ENCODE peak calls at places on chromosomes 5 and 9, in ten cellular contexts. One of them, this sample, is unnamed.

GRCh38 chr9:114805670-114806551 is at the start of gene TNFSF15:
- DNase-seq in RKO: no peak
- DNase-seq in smooth muscle cell of the brain vasculature: no peak
- DNase-seq in activated naive CD4-positive, alpha-beta T cell: no peak
- DNase-seq in fibroblast of lung: peak
- DNase-seq in T1000: no peak
- DNase-seq in H7: peak
- DNase-seq in ACHN: no peak
- DNase-seq in left lung: peak
- DNase-seq in ecto neural progenitor cell: peak
- DNase-seq in this sample: no peak

GRCh38 chr5:179142434-179143198 is 82.4 kb downstream of the ZNF354C start:
- DNase-seq in RKO: peak
- DNase-seq in smooth muscle cell of the brain vasculature: no peak
- DNase-seq in activated naive CD4-positive, alpha-beta T cell: no peak
- DNase-seq in fibroblast of lung: peak
- DNase-seq in T1000: no peak
- DNase-seq in H7: no peak
- DNase-seq in ACHN: no peak
- DNase-seq in left lung: no peak
- DNase-seq in ecto neural progenitor cell: no peak
- DNase-seq in this sample: no peak

GRCh38 chr5:14453486-14453885 is 128.1 kb upstream of the OTULINL start:
- DNase-seq in RKO: no peak
- DNase-seq in smooth muscle cell of the brain vasculature: no peak
- DNase-seq in activated naive CD4-positive, alpha-beta T cell: no peak
- DNase-seq in fibroblast of lung: no peak
- DNase-seq in T1000: no peak
- DNase-seq in H7: no peak
- DNase-seq in ACHN: no peak
- DNase-seq in left lung: no peak
- DNase-seq in ecto neural progenitor cell: no peak
- DNase-seq in this sample: no peak

GRCh38 chr5:73955447-73955846 is 329.5 kb downstream of the ARHGEF28 start:
- DNase-seq in RKO: no peak
- DNase-seq in smooth muscle cell of the brain vasculature: no peak
- DNase-seq in activated naive CD4-positive, alpha-beta T cell: no peak
- DNase-seq in fibroblast of lung: no peak
- DNase-seq in T1000: no peak
- DNase-seq in H7: no peak
- DNase-seq in ACHN: no peak
- DNase-seq in left lung: no peak
- DNase-seq in ecto neural progenitor cell: no peak
- DNase-seq in this sample: no peak

GRCh38 chr9:135023389-135023788 is 64.1 kb upstream of the OLFM1 start:
- DNase-seq in RKO: peak
- DNase-seq in smooth muscle cell of the brain vasculature: no peak
- DNase-seq in activated naive CD4-positive, alpha-beta T cell: no peak
- DNase-seq in fibroblast of lung: no peak
- DNase-seq in T1000: no peak
- DNase-seq in H7: no peak
- DNase-seq in ACHN: no peak
- DNase-seq in left lung: peak
- DNase-seq in ecto neural progenitor cell: no peak
- DNase-seq in this sample: peak

GRCh38 chr9:88742483-88742882 is 207.5 kb downstream of the NXNL2 start:
- DNase-seq in RKO: no peak
- DNase-seq in smooth muscle cell of the brain vasculature: no peak
- DNase-seq in activated naive CD4-positive, alpha-beta T cell: no peak
- DNase-seq in fibroblast of lung: peak
- DNase-seq in T1000: no peak
- DNase-seq in H7: no peak
- DNase-seq in ACHN: no peak
- DNase-seq in left lung: no peak
- DNase-seq in ecto neural progenitor cell: no peak
- DNase-seq in this sample: no peak

GRCh38 chr5:59819806-59820205 is 73.7 kb downstream of the PDE4D start:
- DNase-seq in RKO: no peak
- DNase-seq in smooth muscle cell of the brain vasculature: no peak
- DNase-seq in activated naive CD4-positive, alpha-beta T cell: no peak
- DNase-seq in fibroblast of lung: no peak
- DNase-seq in T1000: no peak
- DNase-seq in H7: no peak
- DNase-seq in ACHN: no peak
- DNase-seq in left lung: no peak
- DNase-seq in ecto neural progenitor cell: no peak
- DNase-seq in this sample: no peak

GRCh38 chr5:127367912-127368468 is 77.4 kb downstream of the MEGF10 start:
- DNase-seq in RKO: no peak
- DNase-seq in smooth muscle cell of the brain vasculature: no peak
- DNase-seq in activated naive CD4-positive, alpha-beta T cell: no peak
- DNase-seq in fibroblast of lung: no peak
- DNase-seq in T1000: no peak
- DNase-seq in H7: no peak
- DNase-seq in ACHN: no peak
- DNase-seq in left lung: no peak
- DNase-seq in ecto neural progenitor cell: no peak
- DNase-seq in this sample: no peak

GRCh38 chr5:179550511-179551342 is at the start of gene RUFY1:
- DNase-seq in RKO: peak
- DNase-seq in smooth muscle cell of the brain vasculature: peak
- DNase-seq in activated naive CD4-positive, alpha-beta T cell: peak
- DNase-seq in fibroblast of lung: peak
- DNase-seq in T1000: peak
- DNase-seq in H7: peak
- DNase-seq in ACHN: peak
- DNase-seq in left lung: peak
- DNase-seq in ecto neural progenitor cell: peak
- DNase-seq in this sample: peak

GRCh38 chr5:119055267-119055666 is 15.6 kb upstream of the DMXL1 start:
- DNase-seq in RKO: no peak
- DNase-seq in smooth muscle cell of the brain vasculature: no peak
- DNase-seq in activated naive CD4-positive, alpha-beta T cell: no peak
- DNase-seq in fibroblast of lung: peak
- DNase-seq in T1000: no peak
- DNase-seq in H7: no peak
- DNase-seq in ACHN: no peak
- DNase-seq in left lung: no peak
- DNase-seq in ecto neural progenitor cell: no peak
- DNase-seq in this sample: no peak

GRCh38 chr5:168356592-168356991 is 65.1 kb downstream of the WWC1 start:
- DNase-seq in RKO: no peak
- DNase-seq in smooth muscle cell of the brain vasculature: no peak
- DNase-seq in activated naive CD4-positive, alpha-beta T cell: no peak
- DNase-seq in fibroblast of lung: no peak
- DNase-seq in T1000: no peak
- DNase-seq in H7: no peak
- DNase-seq in ACHN: no peak
- DNase-seq in left lung: no peak
- DNase-seq in ecto neural progenitor cell: no peak
- DNase-seq in this sample: no peak

GRCh38 chr9:91817493-91818225 is 132.4 kb downstream of the ROR2 start:
- DNase-seq in RKO: no peak
- DNase-seq in smooth muscle cell of the brain vasculature: peak
- DNase-seq in activated naive CD4-positive, alpha-beta T cell: no peak
- DNase-seq in fibroblast of lung: peak
- DNase-seq in T1000: no peak
- DNase-seq in H7: peak
- DNase-seq in ACHN: no peak
- DNase-seq in left lung: no peak
- DNase-seq in ecto neural progenitor cell: no peak
- DNase-seq in this sample: no peak

GRCh38 chr9:91714020-91714721 is 235.9 kb downstream of the ROR2 start:
- DNase-seq in RKO: no peak
- DNase-seq in smooth muscle cell of the brain vasculature: peak
- DNase-seq in activated naive CD4-positive, alpha-beta T cell: no peak
- DNase-seq in fibroblast of lung: peak
- DNase-seq in T1000: no peak
- DNase-seq in H7: peak
- DNase-seq in ACHN: peak
- DNase-seq in left lung: peak
- DNase-seq in ecto neural progenitor cell: peak
- DNase-seq in this sample: peak

GRCh38 chr5:1343931-1344901 is 683 bp downstream of the CLPTM1L start:
- DNase-seq in RKO: peak
- DNase-seq in smooth muscle cell of the brain vasculature: no peak
- DNase-seq in activated naive CD4-positive, alpha-beta T cell: no peak
- DNase-seq in fibroblast of lung: peak
- DNase-seq in T1000: no peak
- DNase-seq in H7: no peak
- DNase-seq in ACHN: peak
- DNase-seq in left lung: no peak
- DNase-seq in ecto neural progenitor cell: no peak
- DNase-seq in this sample: no peak

GRCh38 chr5:54090495-54091084 is 219.8 kb downstream of the ARL15 start:
- DNase-seq in RKO: peak
- DNase-seq in smooth muscle cell of the brain vasculature: peak
- DNase-seq in activated naive CD4-positive, alpha-beta T cell: no peak
- DNase-seq in fibroblast of lung: peak
- DNase-seq in T1000: no peak
- DNase-seq in H7: no peak
- DNase-seq in ACHN: peak
- DNase-seq in left lung: no peak
- DNase-seq in ecto neural progenitor cell: no peak
- DNase-seq in this sample: no peak

GRCh38 chr9:18142964-18143363 is 331.0 kb upstream of the ADAMTSL1 start:
- DNase-seq in RKO: peak
- DNase-seq in smooth muscle cell of the brain vasculature: no peak
- DNase-seq in activated naive CD4-positive, alpha-beta T cell: no peak
- DNase-seq in fibroblast of lung: no peak
- DNase-seq in T1000: no peak
- DNase-seq in H7: peak
- DNase-seq in ACHN: peak
- DNase-seq in left lung: no peak
- DNase-seq in ecto neural progenitor cell: no peak
- DNase-seq in this sample: no peak

GRCh38 chr5:7078901-7079300 is 317.0 kb upstream of the ADCY2 start:
- DNase-seq in RKO: peak
- DNase-seq in smooth muscle cell of the brain vasculature: no peak
- DNase-seq in activated naive CD4-positive, alpha-beta T cell: no peak
- DNase-seq in fibroblast of lung: no peak
- DNase-seq in T1000: no peak
- DNase-seq in H7: peak
- DNase-seq in ACHN: no peak
- DNase-seq in left lung: no peak
- DNase-seq in ecto neural progenitor cell: peak
- DNase-seq in this sample: no peak

GRCh38 chr5:54845567-54845941 is 139.8 kb downstream of the ESM1 start:
- DNase-seq in RKO: peak
- DNase-seq in smooth muscle cell of the brain vasculature: no peak
- DNase-seq in activated naive CD4-positive, alpha-beta T cell: no peak
- DNase-seq in fibroblast of lung: peak
- DNase-seq in T1000: no peak
- DNase-seq in H7: no peak
- DNase-seq in ACHN: peak
- DNase-seq in left lung: no peak
- DNase-seq in ecto neural progenitor cell: no peak
- DNase-seq in this sample: no peak

GRCh38 chr5:176152191-176152932 is 85.9 kb upstream of the SIMC1 start:
- DNase-seq in RKO: no peak
- DNase-seq in smooth muscle cell of the brain vasculature: no peak
- DNase-seq in activated naive CD4-positive, alpha-beta T cell: no peak
- DNase-seq in fibroblast of lung: no peak
- DNase-seq in T1000: no peak
- DNase-seq in H7: peak
- DNase-seq in ACHN: no peak
- DNase-seq in left lung: no peak
- DNase-seq in ecto neural progenitor cell: peak
- DNase-seq in this sample: no peak

GRCh38 chr5:72556351-72557146 is 49.3 kb upstream of the ZNF366 start:
- DNase-seq in RKO: no peak
- DNase-seq in smooth muscle cell of the brain vasculature: peak
- DNase-seq in activated naive CD4-positive, alpha-beta T cell: no peak
- DNase-seq in fibroblast of lung: peak
- DNase-seq in T1000: no peak
- DNase-seq in H7: peak
- DNase-seq in ACHN: no peak
- DNase-seq in left lung: peak
- DNase-seq in ecto neural progenitor cell: peak
- DNase-seq in this sample: no peak

GRCh38 chr9:120538339-120538738 is 41.6 kb downstream of the CDK5RAP2 start:
- DNase-seq in RKO: no peak
- DNase-seq in smooth muscle cell of the brain vasculature: no peak
- DNase-seq in activated naive CD4-positive, alpha-beta T cell: no peak
- DNase-seq in fibroblast of lung: no peak
- DNase-seq in T1000: no peak
- DNase-seq in H7: no peak
- DNase-seq in ACHN: no peak
- DNase-seq in left lung: no peak
- DNase-seq in ecto neural progenitor cell: no peak
- DNase-seq in this sample: peak

GRCh38 chr5:61281686-61282085 is 50.4 kb upstream of the ZSWIM6 start:
- DNase-seq in RKO: no peak
- DNase-seq in smooth muscle cell of the brain vasculature: no peak
- DNase-seq in activated naive CD4-positive, alpha-beta T cell: no peak
- DNase-seq in fibroblast of lung: no peak
- DNase-seq in T1000: no peak
- DNase-seq in H7: no peak
- DNase-seq in ACHN: no peak
- DNase-seq in left lung: no peak
- DNase-seq in ecto neural progenitor cell: no peak
- DNase-seq in this sample: no peak

GRCh38 chr5:82662340-82662739 is 384.2 kb upstream of the RPS23 start:
- DNase-seq in RKO: no peak
- DNase-seq in smooth muscle cell of the brain vasculature: no peak
- DNase-seq in activated naive CD4-positive, alpha-beta T cell: no peak
- DNase-seq in fibroblast of lung: no peak
- DNase-seq in T1000: no peak
- DNase-seq in H7: no peak
- DNase-seq in ACHN: no peak
- DNase-seq in left lung: no peak
- DNase-seq in ecto neural progenitor cell: no peak
- DNase-seq in this sample: no peak

GRCh38 chr5:16464664-16465543 is 696 bp downstream of the ZNF622 start:
- DNase-seq in RKO: no peak
- DNase-seq in smooth muscle cell of the brain vasculature: no peak
- DNase-seq in activated naive CD4-positive, alpha-beta T cell: no peak
- DNase-seq in fibroblast of lung: peak
- DNase-seq in T1000: no peak
- DNase-seq in H7: peak
- DNase-seq in ACHN: peak
- DNase-seq in left lung: no peak
- DNase-seq in ecto neural progenitor cell: no peak
- DNase-seq in this sample: no peak

GRCh38 chr9:79263666-79264460 is 307.9 kb upstream of the TLE4 start:
- DNase-seq in RKO: no peak
- DNase-seq in smooth muscle cell of the brain vasculature: no peak
- DNase-seq in activated naive CD4-positive, alpha-beta T cell: no peak
- DNase-seq in fibroblast of lung: no peak
- DNase-seq in T1000: no peak
- DNase-seq in H7: no peak
- DNase-seq in ACHN: no peak
- DNase-seq in left lung: no peak
- DNase-seq in ecto neural progenitor cell: no peak
- DNase-seq in this sample: no peak

GRCh38 chr9:111794837-111795556 is at the start of gene SHOC1:
- DNase-seq in RKO: no peak
- DNase-seq in smooth muscle cell of the brain vasculature: no peak
- DNase-seq in activated naive CD4-positive, alpha-beta T cell: no peak
- DNase-seq in fibroblast of lung: no peak
- DNase-seq in T1000: no peak
- DNase-seq in H7: peak
- DNase-seq in ACHN: no peak
- DNase-seq in left lung: no peak
- DNase-seq in ecto neural progenitor cell: no peak
- DNase-seq in this sample: peak

GRCh38 chr5:133698646-133699526 is 86.5 kb upstream of the FSTL4 start:
- DNase-seq in RKO: no peak
- DNase-seq in smooth muscle cell of the brain vasculature: no peak
- DNase-seq in activated naive CD4-positive, alpha-beta T cell: no peak
- DNase-seq in fibroblast of lung: no peak
- DNase-seq in T1000: no peak
- DNase-seq in H7: no peak
- DNase-seq in ACHN: no peak
- DNase-seq in left lung: no peak
- DNase-seq in ecto neural progenitor cell: no peak
- DNase-seq in this sample: no peak

GRCh38 chr5:128053291-128053954 is 30.1 kb upstream of the SLC12A2 start:
- DNase-seq in RKO: no peak
- DNase-seq in smooth muscle cell of the brain vasculature: no peak
- DNase-seq in activated naive CD4-positive, alpha-beta T cell: no peak
- DNase-seq in fibroblast of lung: peak
- DNase-seq in T1000: no peak
- DNase-seq in H7: no peak
- DNase-seq in ACHN: no peak
- DNase-seq in left lung: no peak
- DNase-seq in ecto neural progenitor cell: no peak
- DNase-seq in this sample: no peak

This sample was measured in SW 1271.